ENCODE peak calls at places on chromosomes 16 and 17, in six cellular contexts. U is PC-3, G is cardiac muscle cell, W is endodermal cell, Z is upper lobe of right lung, E is body of pancreas. C is an unnamed sample.

GRCh38 chr17:80474231-80474932 is 2.0 kb downstream of the NPTX1 start:
- DNase-seq in U (peak; percentile 83), W (peak; percentile 72), E (no peak), G (no peak), Z (no peak), C (peak; percentile 40)

GRCh38 chr17:15892244-15892643 is 52.7 kb upstream of the ADORA2B start:
- DNase-seq in U (no peak), W (no peak), E (no peak), G (no peak), Z (peak; percentile 27), C (no peak)

GRCh38 chr17:61362396-61362795 is 37.2 kb upstream of the TBX2 start:
- DNase-seq in Z (no peak), E (no peak), W (peak; percentile 83), G (no peak), U (no peak), C (no peak)

GRCh38 chr16:56298948-56299602 is 107.8 kb downstream of the GNAO1 start:
- DNase-seq in G (no peak), Z (no peak), U (no peak), W (no peak), E (no peak), C (no peak)

GRCh38 chr17:75126954-75127353 is 4.6 kb downstream of the NT5C start:
- DNase-seq in E (no peak), W (no peak), U (no peak), Z (no peak), G (no peak), C (no peak)

GRCh38 chr17:31715436-31715835 is 143.6 kb downstream of the COPRS start:
- DNase-seq in Z (no peak), W (no peak), E (no peak), U (no peak), G (no peak), C (no peak)

GRCh38 chr16:11356573-11357331 is 11.5 kb downstream of the RMI2 start:
- DNase-seq in G (peak; percentile 77), Z (peak; percentile 90), W (peak; percentile 92), E (peak; percentile 82), U (no peak), C (peak; percentile 70)

GRCh38 chr17:42275527-42276358 is 448 bp downstream of the STAT5B start:
- DNase-seq in E (no peak), U (no peak), Z (no peak), W (peak; percentile 77), G (peak; percentile 78), C (no peak)

GRCh38 chr16:29806096-29806579 is at the start of gene MAZ:
- DNase-seq in G (no peak), U (no peak), W (no peak), E (no peak), Z (no peak), C (peak; percentile 78)

GRCh38 chr16:17359778-17360177 is 111.0 kb downstream of the XYLT1 start:
- DNase-seq in Z (no peak), E (no peak), G (no peak), U (no peak), W (no peak), C (no peak)

GRCh38 chr17:81384929-81385319 is 10.3 kb upstream of the BAHCC1 start:
- DNase-seq in E (no peak), U (no peak), W (no peak), Z (no peak), G (no peak), C (no peak)

GRCh38 chr17:19418312-19418992 is 7.4 kb downstream of the RNF112 start:
- DNase-seq in Z (no peak), G (no peak), U (peak; percentile 56), W (peak; percentile 67), E (no peak), C (no peak)
- TF ChIP-seq CTCF in Z (peak; percentile 6), G (no peak), U (no peak), W (peak; percentile 40), E (no peak), C (no peak)

GRCh38 chr17:50198026-50198669 is 3.3 kb downstream of the COL1A1 start:
- DNase-seq in Z (no peak), W (peak; percentile 89), U (peak; percentile 91), G (peak; percentile 68), E (peak; percentile 65), C (peak; percentile 55)
- TF ChIP-seq CTCF in Z (peak; percentile 66), W (peak; percentile 84), U (peak; percentile 95), G (peak; percentile 80), E (peak; percentile 61), C (peak; percentile 50)

DNA sequence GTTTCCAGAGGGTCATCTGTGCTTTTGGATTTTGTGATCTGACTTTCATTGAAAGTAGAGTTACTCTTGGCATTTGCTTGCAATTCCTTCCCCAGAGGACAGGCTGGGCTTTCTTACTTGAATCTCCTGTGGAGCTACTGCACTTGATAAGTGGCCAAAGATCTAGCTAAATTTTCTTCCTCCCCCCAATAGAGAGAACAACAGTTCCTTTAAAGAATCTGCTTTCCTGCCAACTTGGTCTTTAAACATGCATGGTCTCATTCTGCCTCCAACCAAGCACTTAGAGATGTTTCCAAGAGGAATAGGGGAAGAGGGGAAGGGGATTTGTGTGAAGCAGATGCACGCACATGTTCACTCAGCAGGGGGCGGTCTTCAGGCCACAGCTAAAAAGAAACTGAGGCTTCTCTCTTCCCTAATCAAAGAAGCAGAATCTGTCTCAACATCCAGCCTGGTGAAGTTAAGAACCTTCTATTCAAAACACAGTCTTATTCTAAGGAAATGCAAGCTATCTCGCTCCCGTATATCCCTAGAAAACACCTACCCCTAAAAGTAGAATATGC is 229.6 kb downstream of the ZFHX3 start:
- DNase-seq in W (peak; percentile 67), G (no peak), U (no peak), Z (no peak), E (no peak), C (no peak)
- TF ChIP-seq CTCF in W (peak; percentile 76), G (peak; percentile 28), U (peak; percentile 20), Z (no peak), E (no peak), C (peak; percentile 12)

GRCh38 chr17:38588775-38589174 is 17.0 kb downstream of the SRCIN1 start:
- DNase-seq in U (no peak), E (no peak), W (peak; percentile 65), G (no peak), Z (no peak), C (no peak)
- TF ChIP-seq CTCF in U (no peak), E (no peak), W (no peak), G (no peak), Z (no peak), C (no peak)

GRCh38 chr17:77208217-77208808 is 67.5 kb downstream of the SEC14L1 start:
- DNase-seq in G (peak; percentile 92), Z (no peak), E (peak; percentile 76), W (peak; percentile 68), U (no peak), C (no peak)
- TF ChIP-seq CTCF in G (peak; percentile 24), Z (peak; percentile 19), E (peak; percentile 71), W (peak; percentile 33), U (no peak), C (no peak)

DNA sequence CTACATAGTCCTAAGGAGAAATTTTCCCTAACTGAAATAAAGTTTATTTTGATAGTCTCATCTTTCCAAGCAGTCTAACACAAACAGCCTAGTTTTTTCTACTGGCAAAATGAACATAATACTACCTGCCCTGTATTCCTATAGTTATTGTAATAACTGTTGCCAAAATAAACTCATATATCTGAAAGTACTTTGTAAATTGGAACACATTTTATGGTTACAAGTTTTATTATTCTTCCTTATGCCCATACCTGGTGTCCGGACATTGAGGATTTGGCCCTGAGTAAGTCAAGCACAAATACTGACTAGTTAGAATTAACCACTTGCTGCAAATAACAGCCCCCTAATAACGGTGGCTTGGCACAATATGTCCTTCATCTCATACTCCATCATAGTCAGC is 120.4 kb upstream of the TOM1L1 start:
- DNase-seq in E (no peak), Z (no peak), U (no peak), G (no peak), W (no peak), C (no peak)
- TF ChIP-seq CTCF in E (no peak), Z (no peak), U (no peak), G (no peak), W (no peak), C (no peak)

GRCh38 chr16:81995651-81996050 is 15.6 kb downstream of the SDR42E1 start:
- DNase-seq in G (no peak), Z (no peak), W (no peak), U (peak; percentile 75), E (no peak), C (no peak)
- TF ChIP-seq CTCF in G (no peak), Z (no peak), W (no peak), U (no peak), E (no peak), C (no peak)

C was measured in nephron progenitor cell.